ENCODE peak calls at places on chromosomes 3 and 15, in six cellular contexts. F, T, D, Z, O and E are unnamed samples.
A peak's percentile ranks its signal among the peaks of the same experiment; 100 is the strongest.

GRCh38 chr3:183762304-183762703 is 63.1 kb downstream of the MAP6D1 start:
- DNase-seq in F (no peak), T (no peak), D (no peak), Z (no peak), O (no peak), E (no peak)

GRCh38 chr15:67100808-67101581 is 35.6 kb downstream of the SMAD3 start:
- DNase-seq in F (no peak), T (no peak), D (no peak), Z (peak; percentile 46), O (no peak), E (peak; percentile 36)

GRCh38 chr15:40234783-40235182 is 4.1 kb upstream of the PAK6 start:
- DNase-seq in F (peak; percentile 56), T (no peak), D (no peak), Z (no peak), O (no peak), E (no peak)

GRCh38 chr3:45464336-45464809 is 76.0 kb downstream of the LARS2 start:
- DNase-seq in F (no peak), T (no peak), D (no peak), Z (no peak), O (no peak), E (no peak)

GRCh38 chr3:127123533-127123932 is 69.4 kb upstream of the PRR23E start:
- DNase-seq in F (no peak), T (no peak), D (no peak), Z (no peak), O (no peak), E (no peak)

GRCh38 chr3:184338538-184338945 is 1.1 kb downstream of the FAM131A start:
- DNase-seq in F (no peak), T (no peak), D (no peak), Z (no peak), O (peak; percentile 98), E (no peak)

GRCh38 chr15:72175186-72176044 is 22.2 kb downstream of the GRAMD2A start:
- DNase-seq in F (no peak), T (no peak), D (no peak), Z (no peak), O (no peak), E (no peak)

GRCh38 chr3:82157952-82158351 is 396.5 kb upstream of the GBE1 start:
- DNase-seq in F (peak; percentile 69), T (no peak), D (peak; percentile 67), Z (no peak), O (no peak), E (no peak)

GRCh38 chr3:195085356-195086130 is 185.4 kb downstream of the XXYLT1 start:
- DNase-seq in F (no peak), T (no peak), D (no peak), Z (no peak), O (no peak), E (no peak)

GRCh38 chr3:140931016-140931454 is 10.6 kb upstream of the SLC25A36 start:
- DNase-seq in F (no peak), T (no peak), D (no peak), Z (no peak), O (no peak), E (no peak)